ENCODE peak calls at places on chromosomes 2 and 18, in ten cellular contexts. E is caudate nucleus; H is A549; V is foreskin melanocyte; O is NCI-H524; R is GOT3; X is NCI-H69; K is NCI-H1105 treated with DMSO at 0.1 percent for 48 hours; A is stimulated activated CD8-positive, alpha-beta memory T cell treated with anti-CD3 and anti-CD28 coated beads, Interleukin-15, amount 100 ng/mL, for 1 hour; J is GM23248. M is an unnamed sample.

GRCh38 chr2:213545964-213546363 is 261.7 kb downstream of the SPAG16 start:
- DNase-seq in E (no peak), H (no peak), V (no peak), O (peak), R (no peak), X (peak), K (peak), A (no peak), J (no peak), M (no peak)

GRCh38 chr18:63346031-63346430 is 21.0 kb downstream of the KDSR start:
- DNase-seq in E (peak), H (no peak), V (no peak), O (no peak), R (no peak), X (no peak), K (peak), A (no peak), J (peak), M (no peak)

GRCh38 chr2:217753460-217754200 is 249.2 kb downstream of the TNS1 start:
- DNase-seq in E (no peak), H (no peak), V (peak), O (no peak), R (no peak), X (no peak), K (no peak), A (no peak), J (peak), M (peak)

GRCh38 chr18:58087928-58088722 is 44.1 kb downstream of the NEDD4L start:
- DNase-seq in E (no peak), H (no peak), V (no peak), O (no peak), R (no peak), X (peak), K (peak), A (no peak), J (peak), M (no peak)

GRCh38 chr2:37635359-37636208 is 35.9 kb downstream of the CDC42EP3 start:
- DNase-seq in E (no peak), H (no peak), V (peak), O (no peak), R (no peak), X (no peak), K (no peak), A (peak), J (peak), M (no peak)

GRCh38 chr2:241274127-241274526 is 41.3 kb downstream of the HDLBP start:
- DNase-seq in E (no peak), H (no peak), V (no peak), O (no peak), R (no peak), X (no peak), K (no peak), A (no peak), J (peak), M (no peak)

GRCh38 chr2:241865957-241866858 is 3.3 kb upstream of the RTP5 start:
- DNase-seq in E (no peak), H (peak), V (no peak), O (no peak), R (no peak), X (no peak), K (no peak), A (no peak), J (peak), M (no peak)

GRCh38 chr2:88627856-88628568 is 748 bp upstream of the EIF2AK3 start:
- DNase-seq in E (peak), H (peak), V (peak), O (peak), R (peak), X (peak), K (peak), A (peak), J (peak), M (peak)

GRCh38 chr18:23719634-23720201 is 30.5 kb downstream of the LAMA3 start:
- DNase-seq in E (no peak), H (peak), V (peak), O (no peak), R (peak), X (no peak), K (no peak), A (no peak), J (peak), M (no peak)

GRCh38 chr18:506264-506663 is 5.8 kb upstream of the COLEC12 start:
- DNase-seq in E (no peak), H (no peak), V (no peak), O (no peak), R (no peak), X (no peak), K (no peak), A (no peak), J (peak), M (no peak)

M was measured in GM13976.